ENCODE peak calls at places on chromosomes 11 and 22, in four cellular contexts. J, Y, I and D are unnamed samples.

GRCh38 chr22:47153854-47154542 is 391.5 kb downstream of the TBC1D22A start:
- DNase-seq in J (no peak), I (no peak), Y (no peak), D (no peak)

GRCh38 chr11:73359930-73360742 is 16.1 kb upstream of the RELT start:
- DNase-seq in I (peak; percentile 17), Y (no peak), J (no peak), D (no peak)

GRCh38 chr11:100515087-100515486 is 172.0 kb upstream of the ARHGAP42 start:
- DNase-seq in I (no peak), J (no peak), Y (peak; percentile 24), D (no peak)

GRCh38 chr11:132771746-132772145 is 760.6 kb downstream of the OPCML start:
- DNase-seq in I (no peak), Y (no peak), J (no peak), D (no peak)

GRCh38 chr22:28917747-28918543 is 34.6 kb downstream of the ZNRF3 start:
- DNase-seq in Y (no peak), J (no peak), I (no peak), D (no peak)

GRCh38 chr22:39960791-39961746 is 872 bp downstream of the TMA7B start:
- DNase-seq in Y (peak; percentile 88), I (peak; percentile 38), J (peak; percentile 40), D (peak; percentile 34)

GRCh38 chr22:28984482-28985158 is 77.0 kb downstream of the C22orf31 start:
- DNase-seq in J (no peak), Y (no peak), I (no peak), D (no peak)

GRCh38 chr11:17219016-17219415 is 11.2 kb upstream of the PIK3C2A start:
- DNase-seq in Y (no peak), J (no peak), I (no peak), D (no peak)

GRCh38 chr11:46658259-46658658 is 40.9 kb downstream of the ATG13 start:
- DNase-seq in Y (no peak), J (no peak), I (no peak), D (no peak)